ENCODE peak calls at places on chromosomes 6 and 20, in eight cellular contexts. T, C, K, M, H, U, F and E are unnamed samples.
A peak's percentile ranks its signal among the peaks of the same experiment; 100 is the strongest.

GRCh38 chr6:36956111-36956820 is 1.7 kb downstream of the PI16 start:
- DNase-seq in T (peak; percentile 40), C (no peak), K (no peak), M (no peak), H (no peak), U (peak; percentile 57), F (no peak), E (no peak)

GRCh38 chr6:157229219-157229607 is 94.1 kb downstream of the TMEM242 start:
- DNase-seq in T (no peak), C (no peak), K (peak; percentile 62), M (no peak), H (no peak), U (no peak), F (peak; percentile 88), E (no peak)

GRCh38 chr20:57437672-57438330 is 46.6 kb downstream of the RBM38 start:
- DNase-seq in T (no peak), C (no peak), K (no peak), M (no peak), H (no peak), U (no peak), F (no peak), E (no peak)

GRCh38 chr6:328184-328670 is 35.9 kb downstream of the DUSP22 start:
- DNase-seq in T (no peak), C (peak; percentile 72), K (no peak), M (no peak), H (no peak), U (peak; percentile 78), F (no peak), E (peak; percentile 50)

GRCh38 chr20:33169176-33169794 is 1.3 kb downstream of the BPIFA2 start:
- DNase-seq in T (no peak), C (no peak), K (no peak), M (no peak), H (peak; percentile 21), U (no peak), F (no peak), E (no peak)

GRCh38 chr6:12150812-12151432 is 138.8 kb downstream of the HIVEP1 start:
- DNase-seq in T (peak; percentile 62), C (no peak), K (no peak), M (peak; percentile 10), H (peak; percentile 46), U (no peak), F (no peak), E (no peak)

GRCh38 chr20:2524435-2525272 is 11.7 kb upstream of the TMC2 start:
- DNase-seq in T (peak; percentile 94), C (peak; percentile 47), K (peak; percentile 71), M (peak; percentile 79), H (peak; percentile 96), U (peak; percentile 55), F (peak; percentile 68), E (peak; percentile 24)

GRCh38 chr6:104182811-104183210 is 676.9 kb downstream of the HACE1 start:
- DNase-seq in T (no peak), C (peak; percentile 95), K (no peak), M (no peak), H (no peak), U (no peak), F (no peak), E (no peak)

GRCh38 chr6:13338038-13338437 is 9.7 kb upstream of the TBC1D7 start:
- DNase-seq in T (no peak), C (no peak), K (no peak), M (no peak), H (no peak), U (no peak), F (no peak), E (no peak)

GRCh38 chr6:123802351-123802696 is 1.3 kb upstream of the NKAIN2 start:
- DNase-seq in T (no peak), C (no peak), K (no peak), M (no peak), H (no peak), U (no peak), F (no peak), E (no peak)

GRCh38 chr6:27866370-27867050 is 45.7 kb downstream of the OR2B2 start:
- DNase-seq in T (no peak), C (peak; percentile 49), K (peak; percentile 73), M (no peak), H (no peak), U (peak; percentile 75), F (peak; percentile 76), E (no peak)

GRCh38 chr6:147207351-147207750 is 3.1 kb downstream of the STXBP5 start:
- DNase-seq in T (no peak), C (no peak), K (no peak), M (no peak), H (no peak), U (peak; percentile 28), F (no peak), E (no peak)

GRCh38 chr6:111663692-111664564 is 58.2 kb upstream of the TRAF3IP2 start:
- DNase-seq in T (no peak), C (no peak), K (peak; percentile 72), M (peak; percentile 44), H (peak; percentile 82), U (no peak), F (no peak), E (no peak)

GRCh38 chr20:53652859-53653520 is 59.4 kb upstream of the ZNF217 start:
- DNase-seq in T (no peak), C (no peak), K (no peak), M (no peak), H (no peak), U (no peak), F (no peak), E (no peak)

GRCh38 chr6:89539779-89540178 is 98.8 kb downstream of the LYRM2 start:
- DNase-seq in T (no peak), C (no peak), K (no peak), M (no peak), H (no peak), U (no peak), F (no peak), E (no peak)

GRCh38 chr6:30990422-30991086 is 7.0 kb downstream of the MUC21 start:
- DNase-seq in T (no peak), C (no peak), K (no peak), M (no peak), H (no peak), U (no peak), F (no peak), E (no peak)

GRCh38 chr6:74814440-74814839 is 391.4 kb downstream of the COL12A1 start:
- DNase-seq in T (no peak), C (no peak), K (no peak), M (no peak), H (no peak), U (no peak), F (no peak), E (no peak)

GRCh38 chr20:12874933-12875332 is 133.8 kb upstream of the SPTLC3 start:
- DNase-seq in T (no peak), C (no peak), K (no peak), M (no peak), H (no peak), U (no peak), F (no peak), E (no peak)

GRCh38 chr20:24118781-24119175 is 130.2 kb upstream of the GGTLC1 start:
- DNase-seq in T (no peak), C (no peak), K (no peak), M (no peak), H (no peak), U (peak; percentile 83), F (no peak), E (no peak)

GRCh38 chr20:2297352-2297717 is 1.5 kb downstream of the TGM3 start:
- DNase-seq in T (no peak), C (no peak), K (no peak), M (no peak), H (no peak), U (peak; percentile 23), F (no peak), E (no peak)

GRCh38 chr6:27495386-27496135 is 22.7 kb upstream of the ZNF184 start:
- DNase-seq in T (no peak), C (peak; percentile 78), K (peak; percentile 37), M (no peak), H (peak; percentile 73), U (peak; percentile 96), F (no peak), E (no peak)

GRCh38 chr6:101531538-101531937 is 138.0 kb downstream of the GRIK2 start:
- DNase-seq in T (no peak), C (no peak), K (no peak), M (no peak), H (no peak), U (no peak), F (no peak), E (no peak)